ENCODE peak calls at places on chromosome 1, in eight cellular contexts. H, E, O, N, A, L, D and I are unnamed samples.

GRCh38 chr1:3169621-3170356 is 100.8 kb downstream of the PRDM16 start:
- DNase-seq in H (no peak), E (no peak), O (no peak), N (no peak), A (no peak), L (no peak), D (no peak), I (no peak)

GRCh38 chr1:115291731-115292130 is 46.3 kb downstream of the NGF start:
- DNase-seq in H (no peak), E (no peak), O (no peak), N (no peak), A (no peak), L (no peak), D (no peak), I (no peak)

GRCh38 chr1:172321429-172321828 is 99.1 kb upstream of the C1orf105 start:
- DNase-seq in H (no peak), E (no peak), O (no peak), N (no peak), A (no peak), L (no peak), D (no peak), I (no peak)

GRCh38 chr1:25649505-25650218 is 33.1 kb downstream of the MAN1C1 start:
- DNase-seq in H (no peak), E (no peak), O (no peak), N (no peak), A (no peak), L (no peak), D (no peak), I (no peak)

GRCh38 chr1:162906485-162906884 is 45.5 kb upstream of the CCDC190 start:
- DNase-seq in H (no peak), E (no peak), O (no peak), N (peak; percentile 76), A (no peak), L (no peak), D (no peak), I (no peak)

GRCh38 chr1:232982238-232982944 is 32.0 kb downstream of the NTPCR start:
- DNase-seq in H (no peak), E (no peak), O (no peak), N (peak; percentile 32), A (no peak), L (no peak), D (no peak), I (no peak)

GRCh38 chr1:183871142-183871541 is 66.2 kb downstream of the RGL1 start:
- DNase-seq in H (no peak), E (no peak), O (no peak), N (peak; percentile 38), A (no peak), L (no peak), D (no peak), I (peak; percentile 68)

GRCh38 chr1:110647254-110647891 is 27.4 kb downstream of the KCNA3 start:
- DNase-seq in H (no peak), E (no peak), O (no peak), N (no peak), A (no peak), L (no peak), D (no peak), I (no peak)

GRCh38 chr1:212514056-212514614 is 81.4 kb downstream of the NENF start:
- DNase-seq in H (no peak), E (no peak), O (no peak), N (peak; percentile 53), A (no peak), L (no peak), D (peak; percentile 18), I (no peak)

GRCh38 chr1:44817771-44818495 is 9.6 kb downstream of the BTBD19 start:
- DNase-seq in H (no peak), E (no peak), O (no peak), N (no peak), A (no peak), L (no peak), D (no peak), I (no peak)

GRCh38 chr1:155085504-155086181 is 7.0 kb downstream of the EFNA3 start:
- DNase-seq in H (peak; percentile 51), E (peak; percentile 77), O (no peak), N (peak; percentile 77), A (no peak), L (peak; percentile 87), D (no peak), I (no peak)
- H3K27ac ChIP-seq in H (peak overlapping the region; percentile 65), E (peak overlapping the region; percentile 89), O (peak overlapping the region; percentile 89), N (peak overlapping the region; percentile 70), A (peak overlapping the region; percentile 82), L (peak overlapping the region; percentile 57), D (peak overlapping the region; percentile 77), I (peak overlapping the region; percentile 82)

GRCh38 chr1:153778051-153778823 is 3.0 kb downstream of the SLC27A3 start:
- DNase-seq in H (no peak), E (no peak), O (no peak), N (no peak), A (no peak), L (no peak), D (no peak), I (no peak)

GRCh38 chr1:153778824-153779519 is 3.8 kb downstream of the SLC27A3 start:
- DNase-seq in H (no peak), E (no peak), O (no peak), N (no peak), A (no peak), L (no peak), D (no peak), I (no peak)

GRCh38 chr1:153777648-153778047 is 2.4 kb downstream of the SLC27A3 start:
- DNase-seq in H (no peak), E (no peak), O (no peak), N (peak; percentile 29), A (no peak), L (no peak), D (peak; percentile 62), I (no peak)

GRCh38 chr1:153780551-153780950 is 5.3 kb downstream of the SLC27A3 start:
- DNase-seq in H (no peak), E (no peak), O (no peak), N (no peak), A (no peak), L (no peak), D (no peak), I (no peak)

DNA sequence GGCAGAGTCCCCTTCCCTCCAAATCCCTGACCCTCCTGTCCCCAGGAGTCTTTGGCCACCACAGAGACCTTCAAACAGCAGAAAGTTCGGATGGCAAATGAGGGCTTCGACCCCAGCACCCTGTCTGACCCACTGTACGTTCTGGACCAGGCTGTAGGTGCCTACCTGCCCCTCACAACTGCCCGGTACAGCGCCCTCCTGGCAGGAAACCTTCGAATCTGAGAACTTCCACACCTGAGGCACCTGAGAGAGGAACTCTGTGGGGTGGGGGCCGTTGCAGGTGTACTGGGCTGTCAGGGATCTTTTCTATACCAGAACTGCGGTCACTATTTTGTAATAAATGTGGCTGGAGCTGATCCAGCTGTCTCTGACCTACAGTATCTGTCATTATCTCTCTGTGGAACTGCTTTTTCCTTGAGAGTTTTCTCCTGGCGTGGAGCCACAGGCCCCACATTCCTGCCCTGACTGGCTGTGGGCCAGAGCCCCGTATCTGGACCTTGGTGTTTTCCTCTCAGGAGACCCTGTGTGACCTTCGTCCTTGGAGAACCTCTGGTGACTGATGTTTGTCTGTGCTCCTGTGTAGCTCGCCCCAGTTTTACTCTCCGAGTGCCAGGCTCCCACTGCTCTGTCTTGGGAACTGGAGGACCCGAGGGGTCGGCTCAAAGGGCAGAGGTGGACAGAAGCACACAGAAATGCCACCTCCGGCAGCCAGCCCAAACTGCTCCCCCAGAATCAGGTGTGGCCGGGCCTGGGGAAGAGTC is 4.8 kb downstream of the SLC27A3 start:
- DNase-seq in H (no peak), E (no peak), O (no peak), N (no peak), A (no peak), L (no peak), D (no peak), I (no peak)
- H3K27ac ChIP-seq in H (no peak overlapping the region), E (peak overlapping the region; percentile 34), O (no peak overlapping the region), N (no peak overlapping the region), A (no peak overlapping the region), L (no peak overlapping the region), D (peak overlapping the region; percentile 46), I (no peak overlapping the region)

GRCh38 chr1:21034725-21035628 is 141.7 kb downstream of the EIF4G3 start:
- DNase-seq in H (no peak), E (no peak), O (no peak), N (no peak), A (no peak), L (no peak), D (no peak), I (no peak)
- H3K27ac ChIP-seq in H (no peak overlapping the region), E (peak overlapping the region; percentile 14), O (no peak overlapping the region), N (no peak overlapping the region), A (no peak overlapping the region), L (no peak overlapping the region), D (no peak overlapping the region), I (no peak overlapping the region)

GRCh38 chr1:175019524-175019923 is 3.7 kb downstream of the MRPS14 start:
- DNase-seq in H (no peak), E (no peak), O (no peak), N (no peak), A (no peak), L (no peak), D (no peak), I (no peak)
- H3K27ac ChIP-seq in H (no peak overlapping the region), E (no peak overlapping the region), O (no peak overlapping the region), N (no peak overlapping the region), A (no peak overlapping the region), L (no peak overlapping the region), D (no peak overlapping the region), I (no peak overlapping the region)

GRCh38 chr1:203327684-203328457 is 22.6 kb downstream of the BTG2 start:
- DNase-seq in H (peak; percentile 72), E (peak; percentile 69), O (peak; percentile 46), N (peak; percentile 63), A (no peak), L (peak; percentile 93), D (no peak), I (no peak)
- H3K27ac ChIP-seq in H (peak overlapping the region; percentile 98), E (peak overlapping the region; percentile 90), O (peak overlapping the region; percentile 92), N (peak overlapping the region; percentile 37), A (peak overlapping the region; percentile 95), L (peak overlapping the region; percentile 92), D (peak overlapping the region; percentile 74), I (peak overlapping the region; percentile 80)